ENCODE peak calls at places on chromosomes 2 and 18, in four cellular contexts. One of them, this sample, is unnamed.

GRCh38 chr2:62032096-62032495 is 126.6 kb downstream of the COMMD1 start:
- DNase-seq in adrenal gland: no peak
- DNase-seq in fibroblast of villous mesenchyme: no peak
- DNase-seq in CD8-positive, alpha-beta T cell: no peak
- DNase-seq in this sample: no peak

GRCh38 chr2:62858231-62858832 is 152.8 kb downstream of the EHBP1 start:
- DNase-seq in fibroblast of villous mesenchyme: no peak
- DNase-seq in CD8-positive, alpha-beta T cell: no peak
- DNase-seq in adrenal gland: no peak
- DNase-seq in this sample: no peak

GRCh38 chr2:18209934-18210639 is 331.6 kb downstream of the KCNS3 start:
- DNase-seq in adrenal gland: no peak
- DNase-seq in fibroblast of villous mesenchyme: peak; percentile 17
- DNase-seq in CD8-positive, alpha-beta T cell: no peak
- DNase-seq in this sample: no peak

GRCh38 chr2:168566974-168567650 is 111.0 kb downstream of the CERS6 start:
- DNase-seq in adrenal gland: no peak
- DNase-seq in fibroblast of villous mesenchyme: peak; percentile 59
- DNase-seq in CD8-positive, alpha-beta T cell: no peak
- DNase-seq in this sample: no peak

GRCh38 chr2:204795156-204795555 is 249.9 kb downstream of the PARD3B start:
- DNase-seq in adrenal gland: no peak
- DNase-seq in CD8-positive, alpha-beta T cell: no peak
- DNase-seq in fibroblast of villous mesenchyme: peak; percentile 28
- DNase-seq in this sample: no peak

GRCh38 chr2:108612514-108613183 is 78.4 kb downstream of the LIMS1 start:
- DNase-seq in fibroblast of villous mesenchyme: no peak
- DNase-seq in CD8-positive, alpha-beta T cell: peak; percentile 24
- DNase-seq in adrenal gland: no peak
- DNase-seq in this sample: no peak

GRCh38 chr18:55380574-55380973 is 207.4 kb downstream of the TCF4 start:
- DNase-seq in CD8-positive, alpha-beta T cell: no peak
- DNase-seq in adrenal gland: no peak
- DNase-seq in fibroblast of villous mesenchyme: no peak
- DNase-seq in this sample: no peak

GRCh38 chr18:51266736-51267135 is 69.3 kb upstream of the MEX3C start:
- DNase-seq in CD8-positive, alpha-beta T cell: no peak
- DNase-seq in adrenal gland: no peak
- DNase-seq in fibroblast of villous mesenchyme: peak; percentile 3
- DNase-seq in this sample: no peak

GRCh38 chr2:20672191-20672951 is 5.4 kb downstream of the GDF7 start:
- DNase-seq in fibroblast of villous mesenchyme: no peak
- DNase-seq in adrenal gland: no peak
- DNase-seq in CD8-positive, alpha-beta T cell: no peak
- DNase-seq in this sample: no peak

GRCh38 chr2:172280820-172281454 is 146.4 kb upstream of the ITGA6 start:
- DNase-seq in adrenal gland: peak; percentile 29
- DNase-seq in fibroblast of villous mesenchyme: no peak
- DNase-seq in CD8-positive, alpha-beta T cell: no peak
- DNase-seq in this sample: no peak

GRCh38 chr2:189608799-189609422 is 28.3 kb upstream of the SLC40A1 start:
- DNase-seq in fibroblast of villous mesenchyme: peak; percentile 64
- DNase-seq in adrenal gland: no peak
- DNase-seq in CD8-positive, alpha-beta T cell: no peak
- DNase-seq in this sample: no peak

GRCh38 chr2:80222644-80223043 is 81.9 kb downstream of the LRRTM1 start:
- DNase-seq in fibroblast of villous mesenchyme: no peak
- DNase-seq in CD8-positive, alpha-beta T cell: no peak
- DNase-seq in adrenal gland: no peak
- DNase-seq in this sample: no peak

GRCh38 chr18:33875029-33875428 is 297.0 kb downstream of the ASXL3 start:
- DNase-seq in fibroblast of villous mesenchyme: no peak
- DNase-seq in CD8-positive, alpha-beta T cell: no peak
- DNase-seq in adrenal gland: no peak
- DNase-seq in this sample: no peak

GRCh38 chr2:177328056-177328455 is 63.5 kb upstream of the NFE2L2 start:
- DNase-seq in CD8-positive, alpha-beta T cell: no peak
- DNase-seq in fibroblast of villous mesenchyme: no peak
- DNase-seq in adrenal gland: no peak
- DNase-seq in this sample: no peak

GRCh38 chr2:10655074-10655840 is 34.5 kb downstream of the NOL10 start:
- DNase-seq in adrenal gland: no peak
- DNase-seq in CD8-positive, alpha-beta T cell: no peak
- DNase-seq in fibroblast of villous mesenchyme: no peak
- DNase-seq in this sample: no peak

GRCh38 chr2:110664135-110664534 is 13.7 kb downstream of the BUB1 start:
- DNase-seq in CD8-positive, alpha-beta T cell: no peak
- DNase-seq in adrenal gland: no peak
- DNase-seq in fibroblast of villous mesenchyme: peak; percentile 42
- DNase-seq in this sample: no peak

GRCh38 chr18:70037453-70038061 is 89.9 kb upstream of the CD226 start:
- DNase-seq in CD8-positive, alpha-beta T cell: no peak
- DNase-seq in adrenal gland: no peak
- DNase-seq in fibroblast of villous mesenchyme: no peak
- DNase-seq in this sample: no peak

GRCh38 chr2:218465987-218466633 is 47.2 kb downstream of the VIL1 start:
- DNase-seq in fibroblast of villous mesenchyme: peak; percentile 46
- DNase-seq in CD8-positive, alpha-beta T cell: no peak
- DNase-seq in adrenal gland: no peak
- DNase-seq in this sample: no peak

GRCh38 chr2:100945930-100946607 is 56.0 kb upstream of the RPL31 start:
- DNase-seq in fibroblast of villous mesenchyme: no peak
- DNase-seq in CD8-positive, alpha-beta T cell: no peak
- DNase-seq in adrenal gland: no peak
- DNase-seq in this sample: no peak

GRCh38 chr2:240639566-240639965 is 14.3 kb downstream of the GPR35 start:
- DNase-seq in CD8-positive, alpha-beta T cell: no peak
- DNase-seq in fibroblast of villous mesenchyme: no peak
- DNase-seq in adrenal gland: no peak
- DNase-seq in this sample: no peak

GRCh38 chr2:196108604-196109003 is 40.0 kb upstream of the DNAH7 start:
- DNase-seq in adrenal gland: no peak
- DNase-seq in fibroblast of villous mesenchyme: no peak
- DNase-seq in CD8-positive, alpha-beta T cell: no peak
- DNase-seq in this sample: no peak

DNA sequence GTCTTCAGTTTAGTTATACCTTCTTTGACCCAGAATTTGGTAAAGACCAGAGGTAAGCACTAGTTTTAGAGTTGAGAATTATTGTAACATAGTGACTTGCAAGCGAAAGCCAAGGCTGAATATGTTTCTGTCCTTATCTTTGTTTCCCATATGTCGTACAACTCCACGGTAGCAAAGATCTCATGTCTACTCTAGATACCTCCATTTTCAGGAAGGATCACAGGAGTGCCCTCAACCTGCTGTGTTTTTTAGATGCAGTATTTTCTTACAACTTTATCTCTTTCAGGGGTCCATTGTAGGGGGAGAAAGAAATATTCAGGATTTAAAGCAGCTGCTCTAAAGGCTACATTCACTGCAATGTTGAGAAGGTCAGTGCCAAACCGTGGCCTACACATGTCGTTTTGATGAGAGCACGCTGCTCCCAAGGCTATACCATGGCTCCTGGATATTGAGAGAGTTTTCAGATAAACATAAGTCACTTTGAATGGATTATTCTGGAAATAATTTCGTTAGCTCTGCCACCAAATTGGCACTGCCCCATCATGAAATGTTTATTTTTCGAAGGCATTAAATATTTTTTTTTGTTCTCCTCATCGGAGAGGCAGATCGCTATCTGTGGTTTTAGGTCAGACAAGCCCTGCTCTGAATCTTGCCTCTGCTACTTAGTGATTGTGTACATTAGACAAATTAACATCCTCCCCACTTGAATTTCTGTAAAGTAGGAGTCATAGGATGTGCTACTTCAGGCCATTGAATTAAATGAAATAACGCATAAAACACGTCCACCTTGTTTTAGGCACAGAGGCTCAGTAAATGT is 2.1 kb downstream of the RHBDD1 start:
- DNase-seq in CD8-positive, alpha-beta T cell: no peak
- DNase-seq in adrenal gland: no peak
- DNase-seq in fibroblast of villous mesenchyme: no peak
- DNase-seq in this sample: peak; percentile 41
- H3K4me3 ChIP-seq in CD8-positive, alpha-beta T cell: no peak overlapping the region
- H3K4me3 ChIP-seq in adrenal gland: no peak overlapping the region
- H3K4me3 ChIP-seq in fibroblast of villous mesenchyme: no peak overlapping the region
- H3K4me3 ChIP-seq in this sample: peak overlapping the region; percentile 93

GRCh38 chr2:46983065-46983801 is 67.6 kb upstream of the MCFD2 start:
- DNase-seq in fibroblast of villous mesenchyme: peak; percentile 71
- DNase-seq in CD8-positive, alpha-beta T cell: no peak
- DNase-seq in adrenal gland: no peak
- DNase-seq in this sample: peak; percentile 57
- H3K4me3 ChIP-seq in fibroblast of villous mesenchyme: no peak overlapping the region
- H3K4me3 ChIP-seq in CD8-positive, alpha-beta T cell: no peak overlapping the region
- H3K4me3 ChIP-seq in adrenal gland: no peak overlapping the region
- H3K4me3 ChIP-seq in this sample: peak overlapping the region; percentile 27

DNA sequence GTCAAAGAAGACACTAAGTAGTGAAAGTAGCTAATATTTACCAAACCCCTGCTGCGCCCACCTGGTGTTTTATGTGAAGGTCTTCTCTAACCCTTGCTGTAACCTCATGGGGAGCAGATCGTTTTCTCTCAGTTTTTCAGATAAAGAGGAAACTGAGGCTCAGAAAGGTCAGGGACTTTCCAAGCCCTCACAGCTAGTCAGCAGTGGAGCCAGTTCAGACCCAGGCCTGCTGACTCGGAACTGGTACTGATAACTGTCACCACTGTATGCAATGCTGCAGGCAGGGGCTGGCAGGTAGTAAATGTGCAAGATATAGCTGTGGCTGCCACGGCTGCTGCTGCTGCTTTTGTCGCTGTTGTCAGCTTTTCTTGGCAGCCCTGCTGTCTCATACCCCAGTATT is 69.1 kb downstream of the LRRFIP1 start:
- DNase-seq in adrenal gland: no peak
- DNase-seq in CD8-positive, alpha-beta T cell: no peak
- DNase-seq in fibroblast of villous mesenchyme: no peak
- DNase-seq in this sample: no peak
- H3K4me3 ChIP-seq in adrenal gland: no peak overlapping the region
- H3K4me3 ChIP-seq in CD8-positive, alpha-beta T cell: peak overlapping the region; percentile 33
- H3K4me3 ChIP-seq in fibroblast of villous mesenchyme: no peak overlapping the region
- H3K4me3 ChIP-seq in this sample: peak overlapping the region; percentile 71

GRCh38 chr2:127404466-127405251 is 13.6 kb upstream of the PROC start:
- DNase-seq in adrenal gland: no peak
- DNase-seq in fibroblast of villous mesenchyme: no peak
- DNase-seq in CD8-positive, alpha-beta T cell: no peak
- DNase-seq in this sample: no peak
- H3K4me3 ChIP-seq in adrenal gland: no peak overlapping the region
- H3K4me3 ChIP-seq in fibroblast of villous mesenchyme: no peak overlapping the region
- H3K4me3 ChIP-seq in CD8-positive, alpha-beta T cell: no peak overlapping the region
- H3K4me3 ChIP-seq in this sample: no peak overlapping the region

DNA sequence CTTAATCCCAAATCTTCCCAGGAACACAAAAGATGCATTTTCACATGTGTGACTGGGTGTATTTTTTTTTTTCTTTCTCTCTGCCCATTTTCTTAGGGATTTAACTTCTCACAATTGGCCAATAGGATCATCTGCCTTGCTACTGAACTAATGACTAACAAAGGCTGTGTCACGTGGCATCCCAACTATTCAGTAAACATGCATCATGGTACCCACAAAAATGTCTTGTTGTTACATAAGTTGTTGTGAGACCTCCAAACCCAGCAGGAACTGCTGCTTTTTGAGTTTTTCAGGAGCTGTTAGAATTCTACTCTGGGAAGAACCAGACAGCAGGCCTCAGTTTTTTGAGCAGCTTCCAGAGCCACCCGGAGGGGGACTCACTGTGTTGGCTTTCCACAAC is 31.9 kb downstream of the GAD1 start:
- DNase-seq in fibroblast of villous mesenchyme: peak; percentile 58
- DNase-seq in CD8-positive, alpha-beta T cell: no peak
- DNase-seq in adrenal gland: no peak
- DNase-seq in this sample: no peak
- H3K4me3 ChIP-seq in fibroblast of villous mesenchyme: no peak overlapping the region
- H3K4me3 ChIP-seq in CD8-positive, alpha-beta T cell: no peak overlapping the region
- H3K4me3 ChIP-seq in adrenal gland: no peak overlapping the region
- H3K4me3 ChIP-seq in this sample: no peak overlapping the region

GRCh38 chr2:98772531-98772930 is 41.6 kb upstream of the MGAT4A start:
- DNase-seq in adrenal gland: no peak
- DNase-seq in CD8-positive, alpha-beta T cell: no peak
- DNase-seq in fibroblast of villous mesenchyme: no peak
- DNase-seq in this sample: no peak
- H3K4me3 ChIP-seq in adrenal gland: no peak overlapping the region
- H3K4me3 ChIP-seq in CD8-positive, alpha-beta T cell: peak overlapping the region; percentile 39
- H3K4me3 ChIP-seq in fibroblast of villous mesenchyme: no peak overlapping the region
- H3K4me3 ChIP-seq in this sample: peak overlapping the region; percentile 60

DNA sequence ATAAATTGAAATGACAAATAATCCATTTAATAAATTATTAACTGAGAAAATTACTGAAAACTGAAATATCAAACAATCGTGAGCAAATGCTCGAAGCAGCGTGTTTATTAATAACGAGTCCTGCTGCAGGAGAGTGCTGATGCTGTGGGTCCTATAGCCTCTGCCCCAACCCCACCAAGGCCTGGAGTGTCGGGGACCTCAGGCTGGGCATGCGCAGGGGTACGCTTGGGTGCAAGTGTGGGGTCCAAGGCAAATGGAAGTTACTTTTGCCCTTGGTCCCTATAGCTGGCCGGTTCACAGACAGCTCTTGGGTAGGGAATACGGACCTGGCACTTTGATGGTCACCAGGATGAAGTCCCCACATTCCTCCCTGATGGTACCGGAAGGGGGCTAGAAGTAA is 43.3 kb upstream of the CELF4 start:
- DNase-seq in CD8-positive, alpha-beta T cell: no peak
- DNase-seq in adrenal gland: no peak
- DNase-seq in fibroblast of villous mesenchyme: no peak
- DNase-seq in this sample: no peak
- H3K4me3 ChIP-seq in CD8-positive, alpha-beta T cell: no peak overlapping the region
- H3K4me3 ChIP-seq in adrenal gland: no peak overlapping the region
- H3K4me3 ChIP-seq in fibroblast of villous mesenchyme: no peak overlapping the region
- H3K4me3 ChIP-seq in this sample: no peak overlapping the region

GRCh38 chr2:74648009-74648443 is at the start of gene M1AP:
- DNase-seq in fibroblast of villous mesenchyme: no peak
- DNase-seq in CD8-positive, alpha-beta T cell: no peak
- DNase-seq in adrenal gland: no peak
- DNase-seq in this sample: no peak
- H3K4me3 ChIP-seq in fibroblast of villous mesenchyme: peak within 1 kb of the TSS; percentile 40
- H3K4me3 ChIP-seq in CD8-positive, alpha-beta T cell: no peak within 1 kb of the TSS
- H3K4me3 ChIP-seq in adrenal gland: peak within 1 kb of the TSS; percentile 37
- H3K4me3 ChIP-seq in this sample: no peak within 1 kb of the TSS